ENCODE peak calls at places on chromosomes 7 and 10, in seven cellular contexts. L is pancreas, D is testis, G is Caco-2, K is adrenal gland, X is mammary epithelial cell, J is psoas muscle. T is an unnamed sample.

GRCh38 chr10:91642831-91643692 is 10.2 kb upstream of the PPP1R3C start:
- DNase-seq in D (no peak), K (no peak), L (no peak), G (no peak), J (no peak), X (peak; percentile 53), T (no peak)

GRCh38 chr7:92880212-92881090 is 44.1 kb upstream of the CDK6 start:
- DNase-seq in J (no peak), X (peak; percentile 18), L (no peak), D (no peak), K (no peak), G (peak; percentile 66), T (peak; percentile 77)

GRCh38 chr7:29345590-29345989 is 151.0 kb downstream of the CHN2 start:
- DNase-seq in J (peak; percentile 28), L (peak; percentile 32), G (peak; percentile 64), D (peak; percentile 54), K (peak; percentile 33), X (peak; percentile 29), T (peak; percentile 67)

GRCh38 chr10:29150010-29150409 is 138.9 kb upstream of the LYZL1 start:
- DNase-seq in K (peak; percentile 25), G (no peak), J (no peak), X (no peak), D (peak; percentile 70), L (peak; percentile 12), T (no peak)

GRCh38 chr7:85341973-85342372 is 155.1 kb upstream of the SEMA3D start:
- DNase-seq in K (no peak), J (no peak), X (no peak), D (no peak), G (no peak), L (no peak), T (no peak)

GRCh38 chr10:126722726-126723125 is 52.2 kb upstream of the C10orf90 start:
- DNase-seq in J (no peak), X (no peak), L (no peak), D (no peak), K (no peak), G (no peak), T (no peak)

GRCh38 chr10:20276127-20276979 is 460.1 kb downstream of the PLXDC2 start:
- DNase-seq in D (peak; percentile 46), L (no peak), X (peak; percentile 96), G (no peak), K (peak; percentile 16), J (no peak), T (no peak)

GRCh38 chr10:2928219-2928840 is 139.0 kb upstream of the PFKP start:
- DNase-seq in J (peak; percentile 43), L (peak; percentile 45), X (peak; percentile 32), K (peak; percentile 38), G (peak; percentile 82), D (peak; percentile 80), T (peak; percentile 82)

GRCh38 chr10:61957806-61958205 is 56.3 kb downstream of the ARID5B start:
- DNase-seq in K (no peak), D (no peak), G (no peak), X (no peak), L (no peak), J (no peak), T (no peak)

GRCh38 chr7:2527505-2528464 is 8.2 kb downstream of the LFNG start:
- DNase-seq in L (peak; percentile 47), J (peak; percentile 36), D (no peak), X (peak; percentile 52), K (no peak), G (peak; percentile 70), T (no peak)

GRCh38 chr10:68154211-68154497 is 44.9 kb downstream of the MYPN start:
- DNase-seq in K (peak; percentile 82), J (peak; percentile 56), D (peak; percentile 57), L (peak; percentile 34), G (no peak), X (no peak), T (peak; percentile 36)

GRCh38 chr7:108108131-108108530 is 22.0 kb downstream of the LAMB4 start:
- DNase-seq in J (no peak), L (no peak), D (no peak), X (no peak), K (no peak), G (no peak), T (no peak)

GRCh38 chr10:74310652-74311257 is 159.7 kb downstream of the ADK start:
- DNase-seq in G (no peak), J (no peak), K (no peak), D (no peak), L (no peak), X (no peak), T (no peak)

GRCh38 chr7:152383341-152384234 is 52.2 kb downstream of the KMT2C start:
- DNase-seq in D (no peak), L (no peak), X (peak; percentile 52), J (no peak), K (peak; percentile 47), G (no peak), T (no peak)

GRCh38 chr10:97411411-97411810 is 10.3 kb upstream of the RRP12 start:
- DNase-seq in J (no peak), X (no peak), G (peak; percentile 41), K (no peak), D (no peak), L (no peak), T (no peak)

GRCh38 chr10:32947586-32947985 is 10.4 kb downstream of the ITGB1 start:
- DNase-seq in G (no peak), X (no peak), D (no peak), K (no peak), L (no peak), J (no peak), T (no peak)

GRCh38 chr10:32949221-32949678 is 8.8 kb downstream of the ITGB1 start:
- DNase-seq in G (no peak), D (no peak), K (no peak), L (no peak), X (peak; percentile 53), J (no peak), T (no peak)

GRCh38 chr10:32946108-32946507 is 11.9 kb downstream of the ITGB1 start:
- DNase-seq in J (no peak), X (no peak), L (no peak), G (peak; percentile 31), D (no peak), K (no peak), T (no peak)

GRCh38 chr10:32950457-32951109 is 7.4 kb downstream of the ITGB1 start:
- DNase-seq in X (no peak), G (no peak), J (no peak), K (no peak), D (no peak), L (no peak), T (no peak)

GRCh38 chr10:32948451-32948850 is 9.6 kb downstream of the ITGB1 start:
- DNase-seq in D (no peak), J (no peak), G (peak; percentile 59), K (no peak), L (no peak), X (no peak), T (no peak)
- H3K4me1 ChIP-seq in D (peaks cover 3% of the 10 kb centered on the region), J (peaks cover 88% of the 10 kb centered on the region), G (peaks cover 64% of the 10 kb centered on the region), K (peaks cover 25% of the 10 kb centered on the region), L (peaks cover 63% of the 10 kb centered on the region), X (peaks cover 46% of the 10 kb centered on the region), T (peaks cover 6% of the 10 kb centered on the region)

GRCh38 chr10:103896225-103896624 is 21.8 kb downstream of the STN1 start:
- DNase-seq in X (no peak), D (no peak), J (no peak), G (no peak), K (no peak), L (no peak), T (no peak)
- H3K4me1 ChIP-seq in X (peaks cover 53% of the 10 kb centered on the region), D (peaks cover 21% of the 10 kb centered on the region), J (peaks cover 28% of the 10 kb centered on the region), G (peaks cover 4% of the 10 kb centered on the region), K (peaks cover 29% of the 10 kb centered on the region), L (peaks cover 28% of the 10 kb centered on the region), T (no peaks in the 10 kb centered on the region)

GRCh38 chr7:45568536-45569289 is 5.5 kb upstream of the ADCY1 start:
- DNase-seq in L (no peak), D (no peak), G (no peak), J (no peak), K (no peak), X (no peak), T (no peak)
- H3K4me1 ChIP-seq in L (no peaks in the 10 kb centered on the region), D (peaks cover 6% of the 10 kb centered on the region), G (no peaks in the 10 kb centered on the region), J (peaks cover 15% of the 10 kb centered on the region), K (no peaks in the 10 kb centered on the region), X (peaks cover 5% of the 10 kb centered on the region), T (peaks cover 10% of the 10 kb centered on the region)

GRCh38 chr10:75778665-75779064 is 347.2 kb downstream of the LRMDA start:
- DNase-seq in D (no peak), L (no peak), J (no peak), X (no peak), G (no peak), K (no peak), T (no peak)

GRCh38 chr10:75774780-75775490 is 343.5 kb downstream of the LRMDA start:
- DNase-seq in D (peak; percentile 81), L (no peak), X (no peak), K (no peak), G (no peak), J (no peak), T (no peak)

GRCh38 chr10:75782463-75783248 is 351.2 kb downstream of the LRMDA start:
- DNase-seq in D (peak; percentile 56), L (no peak), G (no peak), J (no peak), K (no peak), X (no peak), T (no peak)

GRCh38 chr10:75776738-75777504 is 345.5 kb downstream of the LRMDA start:
- DNase-seq in D (no peak), X (no peak), G (peak; percentile 60), K (no peak), J (no peak), L (peak; percentile 79), T (no peak)

DNA sequence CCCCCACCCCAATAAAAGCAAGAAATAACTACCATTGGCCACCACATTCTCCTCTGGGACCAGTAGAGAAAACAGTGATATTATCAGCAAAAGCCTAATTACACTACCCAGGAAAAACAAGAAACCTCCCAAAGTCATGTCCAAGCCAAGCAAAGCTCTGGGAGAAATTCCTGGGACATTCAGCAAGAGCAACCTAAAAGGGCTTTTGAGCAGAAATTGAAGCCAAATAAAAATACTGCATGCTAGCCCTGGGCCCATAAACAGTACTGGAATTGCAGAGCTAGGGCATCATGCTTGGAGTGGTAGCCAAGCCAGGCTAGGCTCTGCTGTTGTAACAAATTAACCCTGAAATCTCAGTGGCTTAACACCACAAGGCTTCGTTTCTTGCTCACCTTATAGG is 347.9 kb downstream of the LRMDA start:
- DNase-seq in D (no peak), L (no peak), J (no peak), G (no peak), X (no peak), K (no peak), T (no peak)
- H3K4me1 ChIP-seq in D (no peaks in the 10 kb centered on the region), L (peaks cover 39% of the 10 kb centered on the region), J (no peaks in the 10 kb centered on the region), G (peaks cover 18% of the 10 kb centered on the region), X (no peaks in the 10 kb centered on the region), K (peaks cover 12% of the 10 kb centered on the region), T (peaks cover 7% of the 10 kb centered on the region)

T was measured in H9.